ENCODE peak calls at places on chromosome 6, in four cellular contexts. P, Y, B and Q are unnamed samples. For H3K27me3, the result is how much of the 10 kb centered on the place peaks cover.

GRCh38 chr6:168528457-168529095 is 87.6 kb downstream of the SMOC2 start:
- DNase-seq in P (no peak), B (no peak), Y (peak), Q (no peak)

GRCh38 chr6:110355727-110356126 is 2.4 kb downstream of the METTL24 start:
- DNase-seq in B (no peak), Y (no peak), P (no peak), Q (no peak)

GRCh38 chr6:111087106-111087835 is at the start of gene SLC16A10:
- DNase-seq in Y (peak), P (peak), B (no peak), Q (no peak)

GRCh38 chr6:83119742-83120300 is 52.4 kb downstream of the DOP1A start:
- DNase-seq in Y (peak), P (no peak), B (no peak), Q (no peak)

GRCh38 chr6:134535831-134536230 is 217.9 kb upstream of the SGK1 start:
- DNase-seq in Y (no peak), P (no peak), B (no peak), Q (no peak)

GRCh38 chr6:121932071-121933009 is 467.1 kb upstream of the HSF2 start:
- DNase-seq in Y (peak), P (peak), B (peak), Q (peak)

GRCh38 chr6:141598487-141598886 is 534.2 kb upstream of the GJE1 start:
- DNase-seq in P (no peak), Y (peak), B (no peak), Q (no peak)

GRCh38 chr6:102458990-102459389 is 1065.5 kb downstream of the GRIK2 start:
- DNase-seq in Y (no peak), P (no peak), B (no peak), Q (no peak)

GRCh38 chr6:166798652-166799051 is 157.7 kb downstream of the RNASET2 start:
- DNase-seq in P (no peak), Y (no peak), B (no peak), Q (no peak)

GRCh38 chr6:1577146-1577680 is 32.5 kb upstream of the FOXC1 start:
- DNase-seq in B (no peak), P (no peak), Y (no peak), Q (no peak)

GRCh38 chr6:134223761-134224445 is 94.0 kb downstream of the SGK1 start:
- DNase-seq in P (no peak), B (no peak), Y (peak), Q (no peak)

GRCh38 chr6:133705731-133706130 is 183.2 kb upstream of the TCF21 start:
- DNase-seq in B (no peak), P (no peak), Y (no peak), Q (no peak)

GRCh38 chr6:151847064-151847463 is 39.6 kb downstream of the ESR1 start:
- DNase-seq in Y (peak), P (no peak), B (no peak), Q (peak)

GRCh38 chr6:3291987-3292386 is 33.2 kb downstream of the PSMG4 start:
- DNase-seq in Y (peak), B (no peak), P (no peak), Q (no peak)

GRCh38 chr6:136956590-136957573 is 34.8 kb downstream of the SLC35D3 start:
- DNase-seq in B (no peak), Y (no peak), P (no peak), Q (peak)

GRCh38 chr6:127765949-127766348 is 134.9 kb downstream of the THEMIS start:
- DNase-seq in P (no peak), Y (no peak), B (no peak), Q (no peak)

GRCh38 chr6:118476554-118476953 is 71.5 kb upstream of the PLN start:
- DNase-seq in P (no peak), Y (no peak), B (no peak), Q (no peak)

GRCh38 chr6:154404791-154405400 is 48.3 kb upstream of the IPCEF1 start:
- DNase-seq in B (no peak), Y (peak), P (no peak), Q (no peak)

GRCh38 chr6:144581807-144582537 is 296.8 kb downstream of the UTRN start:
- DNase-seq in B (no peak), P (no peak), Y (peak), Q (no peak)

GRCh38 chr6:36445651-36446050 is 2.9 kb downstream of the KCTD20 start:
- DNase-seq in P (no peak), B (no peak), Y (peak), Q (no peak)

GRCh38 chr6:148516116-148517016 is 173.7 kb downstream of the SASH1 start:
- DNase-seq in Y (no peak), B (no peak), P (no peak), Q (no peak)
- H3K4me3 ChIP-seq in Y (no peak), B (no peak), P (no peak), Q (no peak)

GRCh38 chr6:85744571-85744970 is 101.9 kb upstream of the SYNCRIP start:
- DNase-seq in Y (no peak), P (no peak), B (no peak), Q (no peak)

GRCh38 chr6:85747093-85747492 is 104.4 kb upstream of the SYNCRIP start:
- DNase-seq in Y (peak), B (no peak), P (no peak), Q (no peak)

GRCh38 chr6:85749236-85749635 is 106.5 kb upstream of the SYNCRIP start:
- DNase-seq in P (no peak), Y (no peak), B (no peak), Q (no peak)

GRCh38 chr6:85751374-85752055 is 108.8 kb upstream of the SYNCRIP start:
- DNase-seq in B (no peak), P (no peak), Y (no peak), Q (no peak)

DNA sequence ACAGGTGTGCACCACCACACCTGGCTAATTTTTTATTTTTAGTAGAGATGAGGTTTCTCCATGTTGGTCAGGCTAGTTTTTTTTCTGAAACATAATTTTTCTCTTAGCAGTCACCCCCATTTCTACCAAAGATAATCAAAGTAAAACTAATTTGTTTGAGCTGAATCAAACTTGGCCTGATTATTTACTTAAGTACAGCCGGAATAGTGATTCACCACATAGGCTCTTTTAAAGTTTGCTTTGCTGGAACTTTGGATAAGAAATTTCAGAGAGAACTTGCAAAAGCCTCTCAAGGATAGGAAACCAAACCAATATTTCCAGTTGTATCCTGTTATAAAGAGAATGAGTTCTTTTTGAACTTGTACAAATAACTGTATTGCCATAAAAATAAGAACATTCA is 105.0 kb upstream of the SYNCRIP start:
- DNase-seq in P (no peak), B (no peak), Y (peak), Q (no peak)
- H3K27ac ChIP-seq in P (no peak), B (no peak), Y (no peak), Q (no peak)

GRCh38 chr6:64672131-64672530 is 1034.9 kb downstream of the EYS start:
- DNase-seq in B (no peak), P (no peak), Y (peak), Q (no peak)
- H3K27me3 ChIP-seq in B (under half), P (under half), Y (under half), Q (under half)

GRCh38 chr6:35244551-35244950 is 15.0 kb upstream of the ZNF76 start:
- DNase-seq in Y (no peak), B (no peak), P (no peak), Q (no peak)
- H3K4me3 ChIP-seq in Y (no peak), B (no peak), P (no peak), Q (no peak)